ENCODE peak calls at places on chromosomes 16 and 17, in four cellular contexts. One of them, this sample, is unnamed.

GRCh38 chr17:1898332-1898731 is 68.5 kb downstream of the RPA1 start:
- DNase-seq in T-cell: no peak
- DNase-seq in effector CD8-positive, alpha-beta T cell: no peak
- DNase-seq in HCEC 1CT: no peak
- DNase-seq in this sample: no peak

GRCh38 chr17:6427284-6427781 is 7.6 kb downstream of the AIPL1 start:
- DNase-seq in T-cell: peak
- DNase-seq in effector CD8-positive, alpha-beta T cell: no peak
- DNase-seq in HCEC 1CT: no peak
- DNase-seq in this sample: peak

GRCh38 chr16:2325181-2325580 is 15.3 kb downstream of the ABCA3 start:
- DNase-seq in T-cell: no peak
- DNase-seq in effector CD8-positive, alpha-beta T cell: no peak
- DNase-seq in HCEC 1CT: no peak
- DNase-seq in this sample: no peak

GRCh38 chr17:77744268-77744988 is 214.1 kb upstream of the TNRC6C start:
- DNase-seq in T-cell: no peak
- DNase-seq in effector CD8-positive, alpha-beta T cell: no peak
- DNase-seq in HCEC 1CT: no peak
- DNase-seq in this sample: no peak

GRCh38 chr16:29254676-29255495 is 151.6 kb downstream of the NPIPB11 start:
- DNase-seq in T-cell: no peak
- DNase-seq in effector CD8-positive, alpha-beta T cell: no peak
- DNase-seq in HCEC 1CT: no peak
- DNase-seq in this sample: no peak

GRCh38 chr17:64174686-64175456 is 44.9 kb upstream of the ERN1 start:
- DNase-seq in T-cell: no peak
- DNase-seq in effector CD8-positive, alpha-beta T cell: no peak
- DNase-seq in HCEC 1CT: peak
- DNase-seq in this sample: no peak

GRCh38 chr17:77963441-77963840 is 4.9 kb downstream of the TNRC6C start:
- DNase-seq in T-cell: peak
- DNase-seq in effector CD8-positive, alpha-beta T cell: peak
- DNase-seq in HCEC 1CT: no peak
- DNase-seq in this sample: peak

GRCh38 chr17:77233127-77233526 is 92.4 kb downstream of the SEC14L1 start:
- DNase-seq in T-cell: no peak
- DNase-seq in effector CD8-positive, alpha-beta T cell: no peak
- DNase-seq in HCEC 1CT: no peak
- DNase-seq in this sample: no peak

GRCh38 chr17:43774304-43775250 is 4.2 kb downstream of the DUSP3 start:
- DNase-seq in T-cell: no peak
- DNase-seq in effector CD8-positive, alpha-beta T cell: no peak
- DNase-seq in HCEC 1CT: no peak
- DNase-seq in this sample: no peak

GRCh38 chr16:88764913-88765349 is 20.1 kb downstream of the PIEZO1 start:
- DNase-seq in T-cell: no peak
- DNase-seq in effector CD8-positive, alpha-beta T cell: no peak
- DNase-seq in HCEC 1CT: no peak
- DNase-seq in this sample: no peak

GRCh38 chr16:4136229-4136813 is 20.1 kb upstream of the ADCY9 start:
- DNase-seq in T-cell: no peak
- DNase-seq in effector CD8-positive, alpha-beta T cell: no peak
- DNase-seq in HCEC 1CT: no peak
- DNase-seq in this sample: no peak

GRCh38 chr17:75853410-75853809 is 1.7 kb downstream of the WBP2 start:
- DNase-seq in T-cell: no peak
- DNase-seq in effector CD8-positive, alpha-beta T cell: no peak
- DNase-seq in HCEC 1CT: peak
- DNase-seq in this sample: no peak

GRCh38 chr16:67244387-67245188 is 2.7 kb downstream of the FHOD1 start:
- DNase-seq in T-cell: peak
- DNase-seq in effector CD8-positive, alpha-beta T cell: peak
- DNase-seq in HCEC 1CT: peak
- DNase-seq in this sample: peak

GRCh38 chr16:2282262-2282661 is 14.3 kb upstream of the RNPS1 start:
- DNase-seq in T-cell: no peak
- DNase-seq in effector CD8-positive, alpha-beta T cell: no peak
- DNase-seq in HCEC 1CT: no peak
- DNase-seq in this sample: no peak

GRCh38 chr17:58121925-58122324 is 26.3 kb upstream of the OR4D1 start:
- DNase-seq in T-cell: peak
- DNase-seq in effector CD8-positive, alpha-beta T cell: no peak
- DNase-seq in HCEC 1CT: peak
- DNase-seq in this sample: peak

GRCh38 chr16:75264999-75265910 is 13.8 kb upstream of the BCAR1 start:
- DNase-seq in T-cell: no peak
- DNase-seq in effector CD8-positive, alpha-beta T cell: no peak
- DNase-seq in HCEC 1CT: peak
- DNase-seq in this sample: no peak

GRCh38 chr17:68197997-68198930 is 49.6 kb upstream of the AMZ2 start:
- DNase-seq in T-cell: no peak
- DNase-seq in effector CD8-positive, alpha-beta T cell: no peak
- DNase-seq in HCEC 1CT: no peak
- DNase-seq in this sample: no peak

GRCh38 chr16:51716195-51716594 is 565.1 kb upstream of the SALL1 start:
- DNase-seq in T-cell: no peak
- DNase-seq in effector CD8-positive, alpha-beta T cell: no peak
- DNase-seq in HCEC 1CT: no peak
- DNase-seq in this sample: no peak

GRCh38 chr16:3047387-3047720 is 993 bp downstream of the MMP25 start:
- DNase-seq in T-cell: no peak
- DNase-seq in effector CD8-positive, alpha-beta T cell: no peak
- DNase-seq in HCEC 1CT: no peak
- DNase-seq in this sample: no peak

GRCh38 chr17:72430611-72431432 is 310.0 kb downstream of the SOX9 start:
- DNase-seq in T-cell: no peak
- DNase-seq in effector CD8-positive, alpha-beta T cell: no peak
- DNase-seq in HCEC 1CT: no peak
- DNase-seq in this sample: no peak

GRCh38 chr17:10169274-10169673 is 29.1 kb downstream of the GAS7 start:
- DNase-seq in T-cell: no peak
- DNase-seq in effector CD8-positive, alpha-beta T cell: no peak
- DNase-seq in HCEC 1CT: no peak
- DNase-seq in this sample: no peak

GRCh38 chr16:21626659-21627277 is 25.6 kb downstream of the IGSF6 start:
- DNase-seq in T-cell: no peak
- DNase-seq in effector CD8-positive, alpha-beta T cell: no peak
- DNase-seq in HCEC 1CT: peak
- DNase-seq in this sample: no peak

GRCh38 chr16:30946671-30947532 is 2.0 kb upstream of the ORAI3 start:
- DNase-seq in T-cell: no peak
- DNase-seq in effector CD8-positive, alpha-beta T cell: no peak
- DNase-seq in HCEC 1CT: no peak
- DNase-seq in this sample: no peak

This sample was measured in immature natural killer cell.